ENCODE peak calls at places on chromosomes 12 and 14, in ten cellular contexts. One of them, this sample, is unnamed.

GRCh38 chr14:35196571-35196970 is 74.2 kb downstream of the PRORP start:
- DNase-seq in NCI-H2227 treated with DMSO at 0.1 percent for 48 hours: no peak
- DNase-seq in T-helper 2 cell: no peak
- DNase-seq in KBM-7: no peak
- DNase-seq in gastrocnemius medialis: no peak
- DNase-seq in COR-L47: no peak
- DNase-seq in ureter: no peak
- DNase-seq in activated naive CD4-positive, alpha-beta T cell: no peak
- DNase-seq in nephron progenitor cell: no peak
- DNase-seq in activated effector memory CD4-positive, alpha-beta T cell treated with anti-CD3 and anti-CD28 coated beads, Interleukin-2, amount 50 U/mL, for 16 hours: no peak
- DNase-seq in this sample: no peak

GRCh38 chr12:85130631-85131030 is 94.5 kb downstream of the LRRIQ1 start:
- DNase-seq in T-helper 2 cell: no peak
- DNase-seq in activated naive CD4-positive, alpha-beta T cell: no peak
- DNase-seq in ureter: no peak
- DNase-seq in gastrocnemius medialis: no peak
- DNase-seq in NCI-H2227 treated with DMSO at 0.1 percent for 48 hours: no peak
- DNase-seq in KBM-7: no peak
- DNase-seq in COR-L47: no peak
- DNase-seq in activated effector memory CD4-positive, alpha-beta T cell treated with anti-CD3 and anti-CD28 coated beads, Interleukin-2, amount 50 U/mL, for 16 hours: no peak
- DNase-seq in nephron progenitor cell: no peak
- DNase-seq in this sample: no peak

GRCh38 chr12:26630546-26631027 is 202.4 kb downstream of the ITPR2 start:
- DNase-seq in activated naive CD4-positive, alpha-beta T cell: no peak
- DNase-seq in ureter: no peak
- DNase-seq in activated effector memory CD4-positive, alpha-beta T cell treated with anti-CD3 and anti-CD28 coated beads, Interleukin-2, amount 50 U/mL, for 16 hours: no peak
- DNase-seq in T-helper 2 cell: no peak
- DNase-seq in nephron progenitor cell: no peak
- DNase-seq in gastrocnemius medialis: no peak
- DNase-seq in COR-L47: no peak
- DNase-seq in NCI-H2227 treated with DMSO at 0.1 percent for 48 hours: no peak
- DNase-seq in KBM-7: no peak
- DNase-seq in this sample: no peak

GRCh38 chr14:69648480-69649414 is 37.4 kb downstream of the SUSD6 start:
- DNase-seq in gastrocnemius medialis: no peak
- DNase-seq in ureter: no peak
- DNase-seq in COR-L47: no peak
- DNase-seq in T-helper 2 cell: no peak
- DNase-seq in nephron progenitor cell: no peak
- DNase-seq in activated effector memory CD4-positive, alpha-beta T cell treated with anti-CD3 and anti-CD28 coated beads, Interleukin-2, amount 50 U/mL, for 16 hours: no peak
- DNase-seq in activated naive CD4-positive, alpha-beta T cell: no peak
- DNase-seq in NCI-H2227 treated with DMSO at 0.1 percent for 48 hours: no peak
- DNase-seq in KBM-7: no peak
- DNase-seq in this sample: no peak

GRCh38 chr12:46830731-46831334 is 5.0 kb upstream of the SLC38A4 start:
- DNase-seq in gastrocnemius medialis: peak; percentile 13
- DNase-seq in activated naive CD4-positive, alpha-beta T cell: no peak
- DNase-seq in NCI-H2227 treated with DMSO at 0.1 percent for 48 hours: no peak
- DNase-seq in T-helper 2 cell: no peak
- DNase-seq in KBM-7: no peak
- DNase-seq in nephron progenitor cell: peak; percentile 6
- DNase-seq in activated effector memory CD4-positive, alpha-beta T cell treated with anti-CD3 and anti-CD28 coated beads, Interleukin-2, amount 50 U/mL, for 16 hours: no peak
- DNase-seq in ureter: no peak
- DNase-seq in COR-L47: no peak
- DNase-seq in this sample: no peak

GRCh38 chr12:91177380-91177779 is 5.2 kb downstream of the DCN start:
- DNase-seq in gastrocnemius medialis: no peak
- DNase-seq in KBM-7: no peak
- DNase-seq in T-helper 2 cell: no peak
- DNase-seq in COR-L47: no peak
- DNase-seq in ureter: no peak
- DNase-seq in activated effector memory CD4-positive, alpha-beta T cell treated with anti-CD3 and anti-CD28 coated beads, Interleukin-2, amount 50 U/mL, for 16 hours: no peak
- DNase-seq in NCI-H2227 treated with DMSO at 0.1 percent for 48 hours: no peak
- DNase-seq in activated naive CD4-positive, alpha-beta T cell: no peak
- DNase-seq in nephron progenitor cell: no peak
- DNase-seq in this sample: no peak

GRCh38 chr14:55188686-55189295 is 2.6 kb downstream of the DLGAP5 start:
- DNase-seq in gastrocnemius medialis: no peak
- DNase-seq in nephron progenitor cell: no peak
- DNase-seq in NCI-H2227 treated with DMSO at 0.1 percent for 48 hours: no peak
- DNase-seq in activated naive CD4-positive, alpha-beta T cell: no peak
- DNase-seq in T-helper 2 cell: no peak
- DNase-seq in ureter: no peak
- DNase-seq in KBM-7: no peak
- DNase-seq in COR-L47: no peak
- DNase-seq in activated effector memory CD4-positive, alpha-beta T cell treated with anti-CD3 and anti-CD28 coated beads, Interleukin-2, amount 50 U/mL, for 16 hours: no peak
- DNase-seq in this sample: no peak

GRCh38 chr12:90945070-90945649 is 9.8 kb downstream of the CCER1 start:
- DNase-seq in T-helper 2 cell: no peak
- DNase-seq in COR-L47: peak; percentile 11
- DNase-seq in KBM-7: peak; percentile 30
- DNase-seq in nephron progenitor cell: no peak
- DNase-seq in activated naive CD4-positive, alpha-beta T cell: no peak
- DNase-seq in gastrocnemius medialis: no peak
- DNase-seq in NCI-H2227 treated with DMSO at 0.1 percent for 48 hours: peak; percentile 26
- DNase-seq in ureter: no peak
- DNase-seq in activated effector memory CD4-positive, alpha-beta T cell treated with anti-CD3 and anti-CD28 coated beads, Interleukin-2, amount 50 U/mL, for 16 hours: no peak
- DNase-seq in this sample: no peak

GRCh38 chr14:77106666-77107065 is 8.6 kb downstream of the CIPC start:
- DNase-seq in activated naive CD4-positive, alpha-beta T cell: no peak
- DNase-seq in NCI-H2227 treated with DMSO at 0.1 percent for 48 hours: no peak
- DNase-seq in nephron progenitor cell: no peak
- DNase-seq in gastrocnemius medialis: peak; percentile 57
- DNase-seq in T-helper 2 cell: no peak
- DNase-seq in activated effector memory CD4-positive, alpha-beta T cell treated with anti-CD3 and anti-CD28 coated beads, Interleukin-2, amount 50 U/mL, for 16 hours: no peak
- DNase-seq in COR-L47: no peak
- DNase-seq in ureter: no peak
- DNase-seq in KBM-7: no peak
- DNase-seq in this sample: no peak

GRCh38 chr12:55838361-55838760 is 4.4 kb downstream of the MMP19 start:
- DNase-seq in NCI-H2227 treated with DMSO at 0.1 percent for 48 hours: no peak
- DNase-seq in activated effector memory CD4-positive, alpha-beta T cell treated with anti-CD3 and anti-CD28 coated beads, Interleukin-2, amount 50 U/mL, for 16 hours: peak; percentile 14
- DNase-seq in ureter: no peak
- DNase-seq in KBM-7: no peak
- DNase-seq in T-helper 2 cell: no peak
- DNase-seq in nephron progenitor cell: no peak
- DNase-seq in activated naive CD4-positive, alpha-beta T cell: no peak
- DNase-seq in gastrocnemius medialis: no peak
- DNase-seq in COR-L47: no peak
- DNase-seq in this sample: no peak

GRCh38 chr14:35557221-35557747 is 23.3 kb downstream of the INSM2 start:
- DNase-seq in activated effector memory CD4-positive, alpha-beta T cell treated with anti-CD3 and anti-CD28 coated beads, Interleukin-2, amount 50 U/mL, for 16 hours: no peak
- DNase-seq in nephron progenitor cell: no peak
- DNase-seq in T-helper 2 cell: no peak
- DNase-seq in gastrocnemius medialis: no peak
- DNase-seq in activated naive CD4-positive, alpha-beta T cell: no peak
- DNase-seq in NCI-H2227 treated with DMSO at 0.1 percent for 48 hours: no peak
- DNase-seq in COR-L47: no peak
- DNase-seq in ureter: no peak
- DNase-seq in KBM-7: no peak
- DNase-seq in this sample: no peak

GRCh38 chr12:71871116-71871515 is 31.6 kb downstream of the TBC1D15 start:
- DNase-seq in T-helper 2 cell: no peak
- DNase-seq in activated naive CD4-positive, alpha-beta T cell: no peak
- DNase-seq in gastrocnemius medialis: no peak
- DNase-seq in ureter: no peak
- DNase-seq in KBM-7: no peak
- DNase-seq in NCI-H2227 treated with DMSO at 0.1 percent for 48 hours: no peak
- DNase-seq in nephron progenitor cell: no peak
- DNase-seq in activated effector memory CD4-positive, alpha-beta T cell treated with anti-CD3 and anti-CD28 coated beads, Interleukin-2, amount 50 U/mL, for 16 hours: no peak
- DNase-seq in COR-L47: no peak
- DNase-seq in this sample: no peak

GRCh38 chr12:92953747-92954146 is 24.7 kb upstream of the EEA1 start:
- DNase-seq in ureter: no peak
- DNase-seq in gastrocnemius medialis: no peak
- DNase-seq in NCI-H2227 treated with DMSO at 0.1 percent for 48 hours: no peak
- DNase-seq in activated naive CD4-positive, alpha-beta T cell: no peak
- DNase-seq in COR-L47: no peak
- DNase-seq in KBM-7: peak; percentile 25
- DNase-seq in activated effector memory CD4-positive, alpha-beta T cell treated with anti-CD3 and anti-CD28 coated beads, Interleukin-2, amount 50 U/mL, for 16 hours: no peak
- DNase-seq in T-helper 2 cell: no peak
- DNase-seq in nephron progenitor cell: no peak
- DNase-seq in this sample: no peak

GRCh38 chr12:6069452-6070093 is 54.9 kb downstream of the VWF start:
- DNase-seq in ureter: no peak
- DNase-seq in activated effector memory CD4-positive, alpha-beta T cell treated with anti-CD3 and anti-CD28 coated beads, Interleukin-2, amount 50 U/mL, for 16 hours: peak; percentile 75
- DNase-seq in NCI-H2227 treated with DMSO at 0.1 percent for 48 hours: no peak
- DNase-seq in activated naive CD4-positive, alpha-beta T cell: no peak
- DNase-seq in COR-L47: no peak
- DNase-seq in KBM-7: peak; percentile 28
- DNase-seq in T-helper 2 cell: no peak
- DNase-seq in nephron progenitor cell: no peak
- DNase-seq in gastrocnemius medialis: no peak
- DNase-seq in this sample: no peak

This sample was measured in GOT3.